ENCODE peak calls at places on chromosomes 6 and 20, in six cellular contexts. Y is neural progenitor cell; Z is NB4; J is cortex of kidney; O is stimulated activated effector memory CD8-positive, alpha-beta T cell treated with anti-CD3 and anti-CD28 coated beads, Interleukin-12 subunit alpha, Interleukin-12 subunit beta, amount 100 ng/mL, for 72 hours; G is osteocyte. C is an unnamed sample.

GRCh38 chr20:35306931-35307517 is 14.8 kb upstream of the FAM83C start:
- DNase-seq in Y (peak), Z (peak), J (no peak), O (no peak), G (no peak), C (no peak)

GRCh38 chr6:26432622-26433021 is 7.7 kb upstream of the BTN3A3 start:
- DNase-seq in Y (no peak), Z (no peak), J (no peak), O (no peak), G (no peak), C (no peak)

GRCh38 chr6:31826793-31827285 is 699 bp upstream of the HSPA1B start:
- DNase-seq in Y (peak), Z (peak), J (no peak), O (no peak), G (peak), C (no peak)

GRCh38 chr6:35603326-35604202 is 85.2 kb downstream of the FKBP5 start:
- DNase-seq in Y (no peak), Z (no peak), J (no peak), O (no peak), G (no peak), C (no peak)

GRCh38 chr6:21111399-21111725 is 482.2 kb upstream of the SOX4 start:
- DNase-seq in Y (no peak), Z (no peak), J (no peak), O (no peak), G (no peak), C (no peak)

GRCh38 chr20:24871429-24872213 is 77.4 kb upstream of the CST7 start:
- DNase-seq in Y (no peak), Z (no peak), J (no peak), O (no peak), G (no peak), C (no peak)

GRCh38 chr6:20319520-20320357 is 81.9 kb upstream of the E2F3 start:
- DNase-seq in Y (no peak), Z (peak), J (no peak), O (peak), G (no peak), C (peak)

GRCh38 chr20:53949319-53949839 is 121.0 kb downstream of the BCAS1 start:
- DNase-seq in Y (no peak), Z (peak), J (no peak), O (peak), G (no peak), C (peak)

GRCh38 chr6:53651149-53651763 is 14.3 kb downstream of the KLHL31 start:
- DNase-seq in Y (peak), Z (peak), J (no peak), O (peak), G (peak), C (peak)

GRCh38 chr6:167932468-167933276 is 64.8 kb upstream of the KIF25 start:
- DNase-seq in Y (no peak), Z (no peak), J (no peak), O (no peak), G (no peak), C (no peak)

GRCh38 chr6:144343736-144344428 is 58.7 kb downstream of the UTRN start:
- DNase-seq in Y (no peak), Z (peak), J (no peak), O (no peak), G (no peak), C (no peak)

GRCh38 chr20:9160760-9161159 is 91.9 kb downstream of the PLCB4 start:
- DNase-seq in Y (no peak), Z (no peak), J (no peak), O (no peak), G (no peak), C (no peak)

GRCh38 chr6:120556491-120556890 is 777.8 kb downstream of the TBC1D32 start:
- DNase-seq in Y (no peak), Z (no peak), J (no peak), O (no peak), G (no peak), C (no peak)

GRCh38 chr20:62772618-62772993 is 23.7 kb upstream of the MRGBP start:
- DNase-seq in Y (no peak), Z (no peak), J (no peak), O (no peak), G (no peak), C (no peak)

GRCh38 chr6:14968056-14968643 is 277.7 kb upstream of the JARID2 start:
- DNase-seq in Y (no peak), Z (no peak), J (no peak), O (no peak), G (no peak), C (no peak)

GRCh38 chr6:152458648-152459047 is 178.5 kb downstream of the SYNE1 start:
- DNase-seq in Y (no peak), Z (no peak), J (no peak), O (no peak), G (no peak), C (no peak)

GRCh38 chr20:53981752-53982437 is 88.5 kb downstream of the BCAS1 start:
- DNase-seq in Y (no peak), Z (no peak), J (no peak), O (peak), G (no peak), C (no peak)